ENCODE peak calls at places on chromosomes 13 and 19, in five cellular contexts. K is stimulated activated CD4-positive, alpha-beta T cell treated with anti-CD3 and anti-CD28 coated beads, Interleukin-4, amount 100 ng/mL, for 48 hours; A is psoas muscle; G is non-pigmented ciliary epithelial cell; V is prostate gland. S is an unnamed sample.

GRCh38 chr19:37997911-37998344 is 90.9 kb downstream of the SIPA1L3 start:
- DNase-seq in K (peak), A (peak), G (peak), V (no peak), S (peak)

GRCh38 chr19:30669329-30670010 is 297.3 kb downstream of the ZNF536 start:
- DNase-seq in K (peak), A (peak), G (no peak), V (peak), S (no peak)

GRCh38 chr19:16470541-16470910 is 1.2 kb downstream of the EPS15L1 start:
- DNase-seq in K (no peak), A (no peak), G (no peak), V (no peak), S (no peak)

GRCh38 chr19:51861870-51862622 is 25.7 kb downstream of the ZNF577 start:
- DNase-seq in K (no peak), A (no peak), G (no peak), V (no peak), S (no peak)

GRCh38 chr19:45445139-45445538 is 21.4 kb upstream of the ERCC1 start:
- DNase-seq in K (no peak), A (no peak), G (no peak), V (no peak), S (no peak)

GRCh38 chr19:13150919-13151604 is 851 bp downstream of the IER2 start:
- DNase-seq in K (no peak), A (no peak), G (no peak), V (peak), S (no peak)

GRCh38 chr19:50362656-50363424 is 2.6 kb downstream of the NAPSA start:
- DNase-seq in K (peak), A (no peak), G (no peak), V (no peak), S (no peak)

GRCh38 chr13:74683411-74683810 is 549.2 kb upstream of the KLF12 start:
- DNase-seq in K (no peak), A (no peak), G (no peak), V (peak), S (no peak)

GRCh38 chr13:76157926-76158325 is 521.8 kb downstream of the LMO7 start:
- DNase-seq in K (no peak), A (no peak), G (no peak), V (no peak), S (no peak)

GRCh38 chr13:46386996-46387851 is at the start of gene RUBCNL:
- DNase-seq in K (peak), A (peak), G (no peak), V (no peak), S (peak)

GRCh38 chr19:3140667-3141038 is 4.8 kb downstream of the GNA15 start:
- DNase-seq in K (no peak), A (no peak), G (no peak), V (no peak), S (no peak)

GRCh38 chr19:19751846-19752245 is 18.9 kb upstream of the ZNF14 start:
- DNase-seq in K (no peak), A (no peak), G (no peak), V (no peak), S (no peak)

S was measured in HS-5.